ENCODE peak calls at places on chromosomes 6 and 20, in nine cellular contexts. One of them, this sample, is unnamed.

GRCh38 chr20:32761831-32762753 is at the start of gene DNMT3B:
- DNase-seq in stomach: peak; percentile 80
- DNase-seq in prostate gland: peak; percentile 69
- DNase-seq in SK-N-SH: peak; percentile 99
- DNase-seq in K562: peak; percentile 94
- DNase-seq in transverse colon: peak; percentile 83
- DNase-seq in endothelial cell of umbilical vein: peak; percentile 79
- DNase-seq in GM23338: peak; percentile 99
- DNase-seq in breast epithelium: peak; percentile 55
- DNase-seq in this sample: no peak

GRCh38 chr6:144259988-144260387 is 25.1 kb upstream of the UTRN start:
- DNase-seq in stomach: no peak
- DNase-seq in prostate gland: no peak
- DNase-seq in SK-N-SH: no peak
- DNase-seq in K562: no peak
- DNase-seq in transverse colon: no peak
- DNase-seq in endothelial cell of umbilical vein: peak; percentile 29
- DNase-seq in GM23338: no peak
- DNase-seq in breast epithelium: no peak
- DNase-seq in this sample: no peak

GRCh38 chr6:137846274-137846673 is 20.8 kb upstream of the TNFAIP3 start:
- DNase-seq in stomach: no peak
- DNase-seq in prostate gland: no peak
- DNase-seq in SK-N-SH: no peak
- DNase-seq in K562: no peak
- DNase-seq in transverse colon: no peak
- DNase-seq in endothelial cell of umbilical vein: no peak
- DNase-seq in GM23338: no peak
- DNase-seq in breast epithelium: no peak
- DNase-seq in this sample: no peak

GRCh38 chr6:27049863-27050781 is 197.4 kb upstream of the PRSS16 start:
- DNase-seq in stomach: no peak
- DNase-seq in prostate gland: peak; percentile 77
- DNase-seq in SK-N-SH: no peak
- DNase-seq in K562: no peak
- DNase-seq in transverse colon: no peak
- DNase-seq in endothelial cell of umbilical vein: no peak
- DNase-seq in GM23338: peak; percentile 50
- DNase-seq in breast epithelium: no peak
- DNase-seq in this sample: no peak

GRCh38 chr6:134420638-134421181 is 102.8 kb upstream of the SGK1 start:
- DNase-seq in stomach: no peak
- DNase-seq in prostate gland: no peak
- DNase-seq in SK-N-SH: no peak
- DNase-seq in K562: no peak
- DNase-seq in transverse colon: no peak
- DNase-seq in endothelial cell of umbilical vein: peak; percentile 86
- DNase-seq in GM23338: no peak
- DNase-seq in breast epithelium: no peak
- DNase-seq in this sample: no peak

GRCh38 chr6:11785953-11786579 is 7.5 kb upstream of the ADTRP start:
- DNase-seq in stomach: no peak
- DNase-seq in prostate gland: no peak
- DNase-seq in SK-N-SH: no peak
- DNase-seq in K562: peak; percentile 43
- DNase-seq in transverse colon: peak; percentile 76
- DNase-seq in endothelial cell of umbilical vein: no peak
- DNase-seq in GM23338: no peak
- DNase-seq in breast epithelium: no peak
- DNase-seq in this sample: no peak

GRCh38 chr6:36624461-36625160 is 30.4 kb downstream of the SRSF3 start:
- DNase-seq in stomach: no peak
- DNase-seq in prostate gland: no peak
- DNase-seq in SK-N-SH: no peak
- DNase-seq in K562: no peak
- DNase-seq in transverse colon: peak; percentile 5
- DNase-seq in endothelial cell of umbilical vein: no peak
- DNase-seq in GM23338: no peak
- DNase-seq in breast epithelium: no peak
- DNase-seq in this sample: no peak

GRCh38 chr20:64080013-64080812 is at the start of gene OPRL1:
- DNase-seq in stomach: no peak
- DNase-seq in prostate gland: no peak
- DNase-seq in SK-N-SH: no peak
- DNase-seq in K562: no peak
- DNase-seq in transverse colon: no peak
- DNase-seq in endothelial cell of umbilical vein: peak; percentile 34
- DNase-seq in GM23338: peak; percentile 47
- DNase-seq in breast epithelium: no peak
- DNase-seq in this sample: no peak

GRCh38 chr20:20712004-20712473 is 405 bp downstream of the RALGAPA2 start:
- DNase-seq in stomach: peak; percentile 53
- DNase-seq in prostate gland: peak; percentile 25
- DNase-seq in SK-N-SH: no peak
- DNase-seq in K562: no peak
- DNase-seq in transverse colon: peak; percentile 46
- DNase-seq in endothelial cell of umbilical vein: peak; percentile 18
- DNase-seq in GM23338: peak; percentile 48
- DNase-seq in breast epithelium: no peak
- DNase-seq in this sample: no peak

DNA sequence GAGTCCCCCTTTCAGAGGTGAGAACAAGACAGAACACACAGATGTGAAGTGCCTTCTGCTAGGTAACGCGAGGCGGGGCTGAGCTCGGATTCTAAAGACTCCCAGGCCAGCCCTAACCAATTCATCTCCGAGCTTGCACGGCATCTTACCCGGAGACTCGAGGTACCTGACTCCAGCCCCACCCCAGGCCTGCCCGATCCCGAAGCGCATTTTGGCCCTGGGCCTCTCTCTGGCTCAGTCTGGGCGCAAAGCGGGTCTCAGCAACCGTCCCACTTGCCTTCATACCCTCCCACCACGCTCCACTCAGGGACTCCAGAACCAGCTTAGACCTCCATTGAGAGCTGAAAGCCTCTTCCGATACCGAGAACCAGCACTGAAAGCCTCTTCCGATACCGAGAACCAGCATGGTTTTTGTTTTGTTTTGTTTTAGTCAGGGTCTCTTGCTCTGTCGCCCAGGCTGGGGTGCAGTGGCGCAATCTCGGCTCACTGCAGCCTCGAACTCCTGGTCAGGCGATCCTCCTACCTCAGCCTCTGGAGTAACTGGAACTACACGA is 661 bp upstream of the DYNLRB1 start:
- DNase-seq in stomach: peak; percentile 73
- DNase-seq in prostate gland: peak; percentile 73
- DNase-seq in SK-N-SH: peak; percentile 69
- DNase-seq in K562: peak; percentile 83
- DNase-seq in transverse colon: peak; percentile 80
- DNase-seq in endothelial cell of umbilical vein: no peak
- DNase-seq in GM23338: peak; percentile 96
- DNase-seq in breast epithelium: peak; percentile 50
- DNase-seq in this sample: no peak
- TF ChIP-seq POLR2AphosphoS5 in stomach: no peak
- TF ChIP-seq POLR2AphosphoS5 in prostate gland: peak; percentile 52
- TF ChIP-seq POLR2AphosphoS5 in SK-N-SH: no peak
- TF ChIP-seq POLR2AphosphoS5 in K562: no peak
- TF ChIP-seq POLR2AphosphoS5 in transverse colon: peak; percentile 33
- TF ChIP-seq POLR2AphosphoS5 in endothelial cell of umbilical vein: no peak
- TF ChIP-seq POLR2AphosphoS5 in GM23338: no peak
- TF ChIP-seq POLR2AphosphoS5 in breast epithelium: no peak
- TF ChIP-seq POLR2AphosphoS5 in this sample: peak; percentile 20

GRCh38 chr6:14286634-14287428 is 169.3 kb downstream of the CD83 start:
- DNase-seq in stomach: no peak
- DNase-seq in prostate gland: no peak
- DNase-seq in SK-N-SH: no peak
- DNase-seq in K562: no peak
- DNase-seq in transverse colon: no peak
- DNase-seq in endothelial cell of umbilical vein: no peak
- DNase-seq in GM23338: peak; percentile 31
- DNase-seq in breast epithelium: no peak
- DNase-seq in this sample: no peak
- H3K36me3 ChIP-seq in stomach: no peaks in the 10 kb centered on the region
- H3K36me3 ChIP-seq in prostate gland: no peaks in the 10 kb centered on the region
- H3K36me3 ChIP-seq in SK-N-SH: no peaks in the 10 kb centered on the region
- H3K36me3 ChIP-seq in K562: no peaks in the 10 kb centered on the region
- H3K36me3 ChIP-seq in transverse colon: no peaks in the 10 kb centered on the region
- H3K36me3 ChIP-seq in endothelial cell of umbilical vein: no peaks in the 10 kb centered on the region
- H3K36me3 ChIP-seq in GM23338: peaks cover 10% of the 10 kb centered on the region
- H3K36me3 ChIP-seq in breast epithelium: no peaks in the 10 kb centered on the region
- H3K36me3 ChIP-seq in this sample: no peaks in the 10 kb centered on the region

DNA sequence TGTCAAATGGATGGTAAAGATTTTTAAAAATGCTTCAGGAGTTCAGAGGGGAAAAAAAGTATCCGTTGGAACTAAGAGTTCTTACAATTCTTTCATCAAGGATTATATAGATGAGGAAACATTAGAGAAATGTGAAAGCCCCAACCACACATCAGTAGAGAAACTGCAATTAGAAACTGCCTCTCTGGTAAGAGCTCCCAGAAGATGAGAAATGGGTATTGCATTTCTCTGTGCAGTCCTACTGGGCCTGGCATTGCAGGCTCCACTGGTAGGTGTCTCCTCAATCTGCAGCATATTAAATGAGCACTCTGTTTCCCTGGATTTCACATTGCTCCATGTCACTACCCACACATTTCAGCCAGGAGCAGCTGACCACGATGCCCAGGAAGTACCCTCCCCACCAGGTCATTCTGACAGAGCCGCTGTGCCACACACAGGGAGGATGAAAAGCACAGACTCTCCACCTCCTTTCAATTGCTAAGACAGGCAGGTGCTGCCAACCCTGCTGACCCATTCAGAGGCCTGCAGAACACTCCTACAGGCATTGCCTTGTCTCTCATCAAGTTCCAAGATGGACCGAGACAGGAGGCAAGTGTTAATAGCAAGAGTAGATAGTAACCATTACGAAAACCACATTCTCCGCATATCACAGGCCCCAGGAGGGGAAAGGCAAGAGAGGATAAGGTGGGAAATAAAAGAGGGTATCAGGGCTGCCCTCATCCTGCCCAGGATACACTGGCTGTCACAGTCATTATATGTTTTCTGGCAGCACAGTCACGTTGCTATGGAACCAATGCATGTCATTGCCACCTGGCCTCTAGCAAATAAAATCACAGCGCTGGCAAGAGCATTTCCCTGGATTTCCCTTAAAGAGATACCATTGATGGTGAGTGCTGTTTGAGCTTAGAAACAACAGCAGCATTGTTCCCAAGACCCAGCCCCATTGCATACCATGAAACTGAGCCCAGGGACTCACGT is 241.7 kb downstream of the ATXN1 start:
- DNase-seq in stomach: no peak
- DNase-seq in prostate gland: peak; percentile 26
- DNase-seq in SK-N-SH: peak; percentile 11
- DNase-seq in K562: no peak
- DNase-seq in transverse colon: peak; percentile 12
- DNase-seq in endothelial cell of umbilical vein: no peak
- DNase-seq in GM23338: peak; percentile 44
- DNase-seq in breast epithelium: no peak
- DNase-seq in this sample: no peak
- TF ChIP-seq POLR2AphosphoS5 in stomach: no peak
- TF ChIP-seq POLR2AphosphoS5 in prostate gland: no peak
- TF ChIP-seq POLR2AphosphoS5 in SK-N-SH: no peak
- TF ChIP-seq POLR2AphosphoS5 in K562: no peak
- TF ChIP-seq POLR2AphosphoS5 in transverse colon: no peak
- TF ChIP-seq POLR2AphosphoS5 in endothelial cell of umbilical vein: no peak
- TF ChIP-seq POLR2AphosphoS5 in GM23338: no peak
- TF ChIP-seq POLR2AphosphoS5 in breast epithelium: no peak
- TF ChIP-seq POLR2AphosphoS5 in this sample: no peak

GRCh38 chr6:90304308-90304707 is 7.7 kb upstream of the BACH2 start:
- DNase-seq in stomach: no peak
- DNase-seq in prostate gland: no peak
- DNase-seq in SK-N-SH: no peak
- DNase-seq in K562: no peak
- DNase-seq in transverse colon: no peak
- DNase-seq in endothelial cell of umbilical vein: no peak
- DNase-seq in GM23338: no peak
- DNase-seq in breast epithelium: no peak
- DNase-seq in this sample: no peak
- H3K36me3 ChIP-seq in stomach: no peaks in the 10 kb centered on the region
- H3K36me3 ChIP-seq in prostate gland: no peaks in the 10 kb centered on the region
- H3K36me3 ChIP-seq in SK-N-SH: no peaks in the 10 kb centered on the region
- H3K36me3 ChIP-seq in K562: no peaks in the 10 kb centered on the region
- H3K36me3 ChIP-seq in transverse colon: no peaks in the 10 kb centered on the region
- H3K36me3 ChIP-seq in endothelial cell of umbilical vein: no peaks in the 10 kb centered on the region
- H3K36me3 ChIP-seq in GM23338: no peaks in the 10 kb centered on the region
- H3K36me3 ChIP-seq in breast epithelium: no peaks in the 10 kb centered on the region
- H3K36me3 ChIP-seq in this sample: no peaks in the 10 kb centered on the region

GRCh38 chr6:105993769-105994521 is 92.2 kb upstream of the PRDM1 start:
- DNase-seq in stomach: no peak
- DNase-seq in prostate gland: no peak
- DNase-seq in SK-N-SH: peak; percentile 41
- DNase-seq in K562: no peak
- DNase-seq in transverse colon: peak; percentile 45
- DNase-seq in endothelial cell of umbilical vein: peak; percentile 4
- DNase-seq in GM23338: peak; percentile 48
- DNase-seq in breast epithelium: no peak
- DNase-seq in this sample: no peak
- TF ChIP-seq POLR2AphosphoS5 in stomach: peak; percentile 60
- TF ChIP-seq POLR2AphosphoS5 in prostate gland: no peak
- TF ChIP-seq POLR2AphosphoS5 in SK-N-SH: no peak
- TF ChIP-seq POLR2AphosphoS5 in K562: no peak
- TF ChIP-seq POLR2AphosphoS5 in transverse colon: peak; percentile 37
- TF ChIP-seq POLR2AphosphoS5 in endothelial cell of umbilical vein: no peak
- TF ChIP-seq POLR2AphosphoS5 in GM23338: no peak
- TF ChIP-seq POLR2AphosphoS5 in breast epithelium: no peak
- TF ChIP-seq POLR2AphosphoS5 in this sample: peak; percentile 33

DNA sequence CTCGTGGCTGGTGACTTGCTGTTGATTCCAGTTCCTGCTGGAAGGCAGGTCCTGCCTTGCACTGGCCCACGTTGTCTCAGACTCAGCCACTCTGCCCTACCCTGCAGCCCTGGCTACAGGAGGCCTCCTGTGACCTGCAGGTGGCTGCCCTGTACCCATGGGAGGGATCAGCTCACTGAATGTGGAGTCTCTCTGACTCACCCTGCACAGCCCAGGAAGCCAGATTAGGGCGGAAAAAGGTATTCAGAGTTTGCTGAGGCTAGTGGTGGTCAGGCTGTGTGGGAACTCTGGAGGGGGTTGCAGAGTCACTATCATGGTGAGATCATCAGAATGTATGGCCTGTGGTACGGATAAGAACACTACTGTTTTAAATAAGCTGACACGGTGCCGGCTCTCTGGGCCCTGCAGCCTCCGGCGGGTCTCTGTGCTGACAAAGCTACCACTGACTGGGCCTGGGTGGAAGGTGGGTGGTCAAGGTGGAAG is 24.7 kb upstream of the PYGB start:
- DNase-seq in stomach: peak; percentile 69
- DNase-seq in prostate gland: no peak
- DNase-seq in SK-N-SH: no peak
- DNase-seq in K562: peak; percentile 81
- DNase-seq in transverse colon: peak; percentile 71
- DNase-seq in endothelial cell of umbilical vein: peak; percentile 61
- DNase-seq in GM23338: peak; percentile 33
- DNase-seq in breast epithelium: no peak
- DNase-seq in this sample: no peak
- H3K36me3 ChIP-seq in stomach: peaks cover 10% of the 10 kb centered on the region
- H3K36me3 ChIP-seq in prostate gland: no peaks in the 10 kb centered on the region
- H3K36me3 ChIP-seq in SK-N-SH: peaks cover 14% of the 10 kb centered on the region
- H3K36me3 ChIP-seq in K562: no peaks in the 10 kb centered on the region
- H3K36me3 ChIP-seq in transverse colon: no peaks in the 10 kb centered on the region
- H3K36me3 ChIP-seq in endothelial cell of umbilical vein: peaks cover 3% of the 10 kb centered on the region
- H3K36me3 ChIP-seq in GM23338: no peaks in the 10 kb centered on the region
- H3K36me3 ChIP-seq in breast epithelium: peaks cover 1% of the 10 kb centered on the region
- H3K36me3 ChIP-seq in this sample: peaks cover 50% of the 10 kb centered on the region